ENCODE peak calls at places on chromosome 9, in ten cellular contexts. One of them, this sample, is unnamed.

GRCh38 chr9:98777618-98778017 is 18.7 kb downstream of the ANKS6 start:
- DNase-seq in SHP77 treated with DMSO at 0.1 percent for 48 hours: no peak
- DNase-seq in activated CD8-positive, alpha-beta memory T cell treated with anti-CD3 and anti-CD28 coated beads for 48 hours: no peak
- DNase-seq in activated CD4-positive, alpha-beta memory T cell treated with anti-CD3 and anti-CD28 coated beads, Interleukin-2, amount 10 ng/mL, durations not matched to agents 7 days and 5 days: no peak
- DNase-seq in AG04450: no peak
- DNase-seq in stimulated activated CD4-positive, alpha-beta T cell treated with anti-CD3 and anti-CD28 coated beads, Interleukin-12 subunit alpha, Interleukin-12 subunit beta, amount 100 ng/mL, for 24 hours: no peak
- DNase-seq in stimulated activated effector memory CD8-positive, alpha-beta T cell treated with anti-CD3 and anti-CD28 coated beads, Interleukin-12 subunit alpha, Interleukin-12 subunit beta, amount 100 ng/mL, for 72 hours: no peak
- DNase-seq in HTR-8/SVneo: no peak
- DNase-seq in astrocyte of the spinal cord: no peak
- DNase-seq in epithelial cell of esophagus: no peak
- DNase-seq in this sample: no peak

GRCh38 chr9:131405858-131406566 is 12.1 kb downstream of the PRRC2B start:
- DNase-seq in epithelial cell of esophagus: no peak
- DNase-seq in stimulated activated CD4-positive, alpha-beta T cell treated with anti-CD3 and anti-CD28 coated beads, Interleukin-12 subunit alpha, Interleukin-12 subunit beta, amount 100 ng/mL, for 24 hours: no peak
- DNase-seq in SHP77 treated with DMSO at 0.1 percent for 48 hours: no peak
- DNase-seq in AG04450: no peak
- DNase-seq in HTR-8/SVneo: no peak
- DNase-seq in activated CD4-positive, alpha-beta memory T cell treated with anti-CD3 and anti-CD28 coated beads, Interleukin-2, amount 10 ng/mL, durations not matched to agents 7 days and 5 days: no peak
- DNase-seq in activated CD8-positive, alpha-beta memory T cell treated with anti-CD3 and anti-CD28 coated beads for 48 hours: no peak
- DNase-seq in stimulated activated effector memory CD8-positive, alpha-beta T cell treated with anti-CD3 and anti-CD28 coated beads, Interleukin-12 subunit alpha, Interleukin-12 subunit beta, amount 100 ng/mL, for 72 hours: no peak
- DNase-seq in astrocyte of the spinal cord: no peak
- DNase-seq in this sample: no peak

GRCh38 chr9:136840140-136840876 is 2.0 kb upstream of the AJM1 start:
- DNase-seq in astrocyte of the spinal cord: no peak
- DNase-seq in AG04450: no peak
- DNase-seq in activated CD8-positive, alpha-beta memory T cell treated with anti-CD3 and anti-CD28 coated beads for 48 hours: no peak
- DNase-seq in epithelial cell of esophagus: no peak
- DNase-seq in activated CD4-positive, alpha-beta memory T cell treated with anti-CD3 and anti-CD28 coated beads, Interleukin-2, amount 10 ng/mL, durations not matched to agents 7 days and 5 days: no peak
- DNase-seq in SHP77 treated with DMSO at 0.1 percent for 48 hours: peak
- DNase-seq in stimulated activated effector memory CD8-positive, alpha-beta T cell treated with anti-CD3 and anti-CD28 coated beads, Interleukin-12 subunit alpha, Interleukin-12 subunit beta, amount 100 ng/mL, for 72 hours: no peak
- DNase-seq in HTR-8/SVneo: no peak
- DNase-seq in stimulated activated CD4-positive, alpha-beta T cell treated with anti-CD3 and anti-CD28 coated beads, Interleukin-12 subunit alpha, Interleukin-12 subunit beta, amount 100 ng/mL, for 24 hours: no peak
- DNase-seq in this sample: no peak

GRCh38 chr9:98120476-98120875 is 1.5 kb upstream of the TRIM14 start:
- DNase-seq in HTR-8/SVneo: no peak
- DNase-seq in SHP77 treated with DMSO at 0.1 percent for 48 hours: no peak
- DNase-seq in stimulated activated CD4-positive, alpha-beta T cell treated with anti-CD3 and anti-CD28 coated beads, Interleukin-12 subunit alpha, Interleukin-12 subunit beta, amount 100 ng/mL, for 24 hours: no peak
- DNase-seq in activated CD8-positive, alpha-beta memory T cell treated with anti-CD3 and anti-CD28 coated beads for 48 hours: no peak
- DNase-seq in AG04450: no peak
- DNase-seq in stimulated activated effector memory CD8-positive, alpha-beta T cell treated with anti-CD3 and anti-CD28 coated beads, Interleukin-12 subunit alpha, Interleukin-12 subunit beta, amount 100 ng/mL, for 72 hours: no peak
- DNase-seq in epithelial cell of esophagus: no peak
- DNase-seq in activated CD4-positive, alpha-beta memory T cell treated with anti-CD3 and anti-CD28 coated beads, Interleukin-2, amount 10 ng/mL, durations not matched to agents 7 days and 5 days: no peak
- DNase-seq in astrocyte of the spinal cord: no peak
- DNase-seq in this sample: no peak

GRCh38 chr9:22742401-22742800 is 295.8 kb downstream of the DMRTA1 start:
- DNase-seq in stimulated activated CD4-positive, alpha-beta T cell treated with anti-CD3 and anti-CD28 coated beads, Interleukin-12 subunit alpha, Interleukin-12 subunit beta, amount 100 ng/mL, for 24 hours: no peak
- DNase-seq in activated CD4-positive, alpha-beta memory T cell treated with anti-CD3 and anti-CD28 coated beads, Interleukin-2, amount 10 ng/mL, durations not matched to agents 7 days and 5 days: no peak
- DNase-seq in activated CD8-positive, alpha-beta memory T cell treated with anti-CD3 and anti-CD28 coated beads for 48 hours: no peak
- DNase-seq in HTR-8/SVneo: no peak
- DNase-seq in AG04450: no peak
- DNase-seq in stimulated activated effector memory CD8-positive, alpha-beta T cell treated with anti-CD3 and anti-CD28 coated beads, Interleukin-12 subunit alpha, Interleukin-12 subunit beta, amount 100 ng/mL, for 72 hours: no peak
- DNase-seq in astrocyte of the spinal cord: no peak
- DNase-seq in SHP77 treated with DMSO at 0.1 percent for 48 hours: no peak
- DNase-seq in epithelial cell of esophagus: no peak
- DNase-seq in this sample: no peak

GRCh38 chr9:120892748-120893584 is 16.0 kb upstream of the PHF19 start:
- DNase-seq in astrocyte of the spinal cord: peak
- DNase-seq in AG04450: peak
- DNase-seq in stimulated activated effector memory CD8-positive, alpha-beta T cell treated with anti-CD3 and anti-CD28 coated beads, Interleukin-12 subunit alpha, Interleukin-12 subunit beta, amount 100 ng/mL, for 72 hours: peak
- DNase-seq in stimulated activated CD4-positive, alpha-beta T cell treated with anti-CD3 and anti-CD28 coated beads, Interleukin-12 subunit alpha, Interleukin-12 subunit beta, amount 100 ng/mL, for 24 hours: no peak
- DNase-seq in epithelial cell of esophagus: peak
- DNase-seq in activated CD8-positive, alpha-beta memory T cell treated with anti-CD3 and anti-CD28 coated beads for 48 hours: no peak
- DNase-seq in HTR-8/SVneo: peak
- DNase-seq in activated CD4-positive, alpha-beta memory T cell treated with anti-CD3 and anti-CD28 coated beads, Interleukin-2, amount 10 ng/mL, durations not matched to agents 7 days and 5 days: peak
- DNase-seq in SHP77 treated with DMSO at 0.1 percent for 48 hours: peak
- DNase-seq in this sample: peak

GRCh38 chr9:35406183-35406959 is 83.5 kb upstream of the RUSC2 start:
- DNase-seq in activated CD4-positive, alpha-beta memory T cell treated with anti-CD3 and anti-CD28 coated beads, Interleukin-2, amount 10 ng/mL, durations not matched to agents 7 days and 5 days: no peak
- DNase-seq in activated CD8-positive, alpha-beta memory T cell treated with anti-CD3 and anti-CD28 coated beads for 48 hours: no peak
- DNase-seq in stimulated activated effector memory CD8-positive, alpha-beta T cell treated with anti-CD3 and anti-CD28 coated beads, Interleukin-12 subunit alpha, Interleukin-12 subunit beta, amount 100 ng/mL, for 72 hours: peak
- DNase-seq in stimulated activated CD4-positive, alpha-beta T cell treated with anti-CD3 and anti-CD28 coated beads, Interleukin-12 subunit alpha, Interleukin-12 subunit beta, amount 100 ng/mL, for 24 hours: no peak
- DNase-seq in astrocyte of the spinal cord: no peak
- DNase-seq in epithelial cell of esophagus: peak
- DNase-seq in HTR-8/SVneo: no peak
- DNase-seq in AG04450: no peak
- DNase-seq in SHP77 treated with DMSO at 0.1 percent for 48 hours: no peak
- DNase-seq in this sample: no peak

GRCh38 chr9:75063556-75064305 is 24.2 kb downstream of the NMRK1 start:
- DNase-seq in HTR-8/SVneo: no peak
- DNase-seq in AG04450: no peak
- DNase-seq in epithelial cell of esophagus: peak
- DNase-seq in astrocyte of the spinal cord: peak
- DNase-seq in stimulated activated effector memory CD8-positive, alpha-beta T cell treated with anti-CD3 and anti-CD28 coated beads, Interleukin-12 subunit alpha, Interleukin-12 subunit beta, amount 100 ng/mL, for 72 hours: no peak
- DNase-seq in stimulated activated CD4-positive, alpha-beta T cell treated with anti-CD3 and anti-CD28 coated beads, Interleukin-12 subunit alpha, Interleukin-12 subunit beta, amount 100 ng/mL, for 24 hours: no peak
- DNase-seq in SHP77 treated with DMSO at 0.1 percent for 48 hours: no peak
- DNase-seq in activated CD4-positive, alpha-beta memory T cell treated with anti-CD3 and anti-CD28 coated beads, Interleukin-2, amount 10 ng/mL, durations not matched to agents 7 days and 5 days: no peak
- DNase-seq in activated CD8-positive, alpha-beta memory T cell treated with anti-CD3 and anti-CD28 coated beads for 48 hours: no peak
- DNase-seq in this sample: no peak

GRCh38 chr9:123097709-123098459 is 64.4 kb downstream of the GPR21 start:
- DNase-seq in HTR-8/SVneo: no peak
- DNase-seq in astrocyte of the spinal cord: no peak
- DNase-seq in AG04450: no peak
- DNase-seq in epithelial cell of esophagus: no peak
- DNase-seq in activated CD8-positive, alpha-beta memory T cell treated with anti-CD3 and anti-CD28 coated beads for 48 hours: no peak
- DNase-seq in stimulated activated effector memory CD8-positive, alpha-beta T cell treated with anti-CD3 and anti-CD28 coated beads, Interleukin-12 subunit alpha, Interleukin-12 subunit beta, amount 100 ng/mL, for 72 hours: no peak
- DNase-seq in stimulated activated CD4-positive, alpha-beta T cell treated with anti-CD3 and anti-CD28 coated beads, Interleukin-12 subunit alpha, Interleukin-12 subunit beta, amount 100 ng/mL, for 24 hours: no peak
- DNase-seq in SHP77 treated with DMSO at 0.1 percent for 48 hours: no peak
- DNase-seq in activated CD4-positive, alpha-beta memory T cell treated with anti-CD3 and anti-CD28 coated beads, Interleukin-2, amount 10 ng/mL, durations not matched to agents 7 days and 5 days: no peak
- DNase-seq in this sample: no peak

GRCh38 chr9:38039090-38039906 is 29.7 kb downstream of the SHB start:
- DNase-seq in activated CD8-positive, alpha-beta memory T cell treated with anti-CD3 and anti-CD28 coated beads for 48 hours: no peak
- DNase-seq in astrocyte of the spinal cord: peak
- DNase-seq in epithelial cell of esophagus: no peak
- DNase-seq in activated CD4-positive, alpha-beta memory T cell treated with anti-CD3 and anti-CD28 coated beads, Interleukin-2, amount 10 ng/mL, durations not matched to agents 7 days and 5 days: no peak
- DNase-seq in SHP77 treated with DMSO at 0.1 percent for 48 hours: no peak
- DNase-seq in stimulated activated CD4-positive, alpha-beta T cell treated with anti-CD3 and anti-CD28 coated beads, Interleukin-12 subunit alpha, Interleukin-12 subunit beta, amount 100 ng/mL, for 24 hours: no peak
- DNase-seq in HTR-8/SVneo: no peak
- DNase-seq in AG04450: no peak
- DNase-seq in stimulated activated effector memory CD8-positive, alpha-beta T cell treated with anti-CD3 and anti-CD28 coated beads, Interleukin-12 subunit alpha, Interleukin-12 subunit beta, amount 100 ng/mL, for 72 hours: no peak
- DNase-seq in this sample: peak

GRCh38 chr9:112755675-112756074 is 5.1 kb downstream of the SNX30 start:
- DNase-seq in HTR-8/SVneo: no peak
- DNase-seq in epithelial cell of esophagus: no peak
- DNase-seq in stimulated activated effector memory CD8-positive, alpha-beta T cell treated with anti-CD3 and anti-CD28 coated beads, Interleukin-12 subunit alpha, Interleukin-12 subunit beta, amount 100 ng/mL, for 72 hours: no peak
- DNase-seq in AG04450: no peak
- DNase-seq in activated CD4-positive, alpha-beta memory T cell treated with anti-CD3 and anti-CD28 coated beads, Interleukin-2, amount 10 ng/mL, durations not matched to agents 7 days and 5 days: no peak
- DNase-seq in astrocyte of the spinal cord: no peak
- DNase-seq in activated CD8-positive, alpha-beta memory T cell treated with anti-CD3 and anti-CD28 coated beads for 48 hours: no peak
- DNase-seq in stimulated activated CD4-positive, alpha-beta T cell treated with anti-CD3 and anti-CD28 coated beads, Interleukin-12 subunit alpha, Interleukin-12 subunit beta, amount 100 ng/mL, for 24 hours: no peak
- DNase-seq in SHP77 treated with DMSO at 0.1 percent for 48 hours: no peak
- DNase-seq in this sample: peak

GRCh38 chr9:87601175-87601574 is 103.5 kb downstream of the DAPK1 start:
- DNase-seq in HTR-8/SVneo: no peak
- DNase-seq in AG04450: no peak
- DNase-seq in stimulated activated effector memory CD8-positive, alpha-beta T cell treated with anti-CD3 and anti-CD28 coated beads, Interleukin-12 subunit alpha, Interleukin-12 subunit beta, amount 100 ng/mL, for 72 hours: no peak
- DNase-seq in activated CD4-positive, alpha-beta memory T cell treated with anti-CD3 and anti-CD28 coated beads, Interleukin-2, amount 10 ng/mL, durations not matched to agents 7 days and 5 days: no peak
- DNase-seq in activated CD8-positive, alpha-beta memory T cell treated with anti-CD3 and anti-CD28 coated beads for 48 hours: no peak
- DNase-seq in astrocyte of the spinal cord: no peak
- DNase-seq in SHP77 treated with DMSO at 0.1 percent for 48 hours: no peak
- DNase-seq in stimulated activated CD4-positive, alpha-beta T cell treated with anti-CD3 and anti-CD28 coated beads, Interleukin-12 subunit alpha, Interleukin-12 subunit beta, amount 100 ng/mL, for 24 hours: no peak
- DNase-seq in epithelial cell of esophagus: peak
- DNase-seq in this sample: no peak

GRCh38 chr9:98906273-98907040 is 37.2 kb upstream of the COL15A1 start:
- DNase-seq in activated CD4-positive, alpha-beta memory T cell treated with anti-CD3 and anti-CD28 coated beads, Interleukin-2, amount 10 ng/mL, durations not matched to agents 7 days and 5 days: no peak
- DNase-seq in epithelial cell of esophagus: no peak
- DNase-seq in stimulated activated effector memory CD8-positive, alpha-beta T cell treated with anti-CD3 and anti-CD28 coated beads, Interleukin-12 subunit alpha, Interleukin-12 subunit beta, amount 100 ng/mL, for 72 hours: no peak
- DNase-seq in activated CD8-positive, alpha-beta memory T cell treated with anti-CD3 and anti-CD28 coated beads for 48 hours: no peak
- DNase-seq in AG04450: no peak
- DNase-seq in stimulated activated CD4-positive, alpha-beta T cell treated with anti-CD3 and anti-CD28 coated beads, Interleukin-12 subunit alpha, Interleukin-12 subunit beta, amount 100 ng/mL, for 24 hours: no peak
- DNase-seq in SHP77 treated with DMSO at 0.1 percent for 48 hours: no peak
- DNase-seq in HTR-8/SVneo: no peak
- DNase-seq in astrocyte of the spinal cord: no peak
- DNase-seq in this sample: peak

GRCh38 chr9:120612218-120612617 is 32.3 kb upstream of the CDK5RAP2 start:
- DNase-seq in epithelial cell of esophagus: peak
- DNase-seq in astrocyte of the spinal cord: no peak
- DNase-seq in HTR-8/SVneo: no peak
- DNase-seq in stimulated activated CD4-positive, alpha-beta T cell treated with anti-CD3 and anti-CD28 coated beads, Interleukin-12 subunit alpha, Interleukin-12 subunit beta, amount 100 ng/mL, for 24 hours: no peak
- DNase-seq in stimulated activated effector memory CD8-positive, alpha-beta T cell treated with anti-CD3 and anti-CD28 coated beads, Interleukin-12 subunit alpha, Interleukin-12 subunit beta, amount 100 ng/mL, for 72 hours: no peak
- DNase-seq in AG04450: no peak
- DNase-seq in SHP77 treated with DMSO at 0.1 percent for 48 hours: no peak
- DNase-seq in activated CD8-positive, alpha-beta memory T cell treated with anti-CD3 and anti-CD28 coated beads for 48 hours: no peak
- DNase-seq in activated CD4-positive, alpha-beta memory T cell treated with anti-CD3 and anti-CD28 coated beads, Interleukin-2, amount 10 ng/mL, durations not matched to agents 7 days and 5 days: no peak
- DNase-seq in this sample: no peak

GRCh38 chr9:81393985-81394811 is 295.1 kb downstream of the TLE1 start:
- DNase-seq in SHP77 treated with DMSO at 0.1 percent for 48 hours: no peak
- DNase-seq in stimulated activated CD4-positive, alpha-beta T cell treated with anti-CD3 and anti-CD28 coated beads, Interleukin-12 subunit alpha, Interleukin-12 subunit beta, amount 100 ng/mL, for 24 hours: no peak
- DNase-seq in epithelial cell of esophagus: no peak
- DNase-seq in activated CD8-positive, alpha-beta memory T cell treated with anti-CD3 and anti-CD28 coated beads for 48 hours: no peak
- DNase-seq in activated CD4-positive, alpha-beta memory T cell treated with anti-CD3 and anti-CD28 coated beads, Interleukin-2, amount 10 ng/mL, durations not matched to agents 7 days and 5 days: no peak
- DNase-seq in AG04450: no peak
- DNase-seq in astrocyte of the spinal cord: no peak
- DNase-seq in stimulated activated effector memory CD8-positive, alpha-beta T cell treated with anti-CD3 and anti-CD28 coated beads, Interleukin-12 subunit alpha, Interleukin-12 subunit beta, amount 100 ng/mL, for 72 hours: no peak
- DNase-seq in HTR-8/SVneo: no peak
- DNase-seq in this sample: peak

GRCh38 chr9:88775559-88775958 is 215.7 kb upstream of the S1PR3 start:
- DNase-seq in activated CD8-positive, alpha-beta memory T cell treated with anti-CD3 and anti-CD28 coated beads for 48 hours: no peak
- DNase-seq in epithelial cell of esophagus: peak
- DNase-seq in HTR-8/SVneo: no peak
- DNase-seq in astrocyte of the spinal cord: peak
- DNase-seq in AG04450: no peak
- DNase-seq in activated CD4-positive, alpha-beta memory T cell treated with anti-CD3 and anti-CD28 coated beads, Interleukin-2, amount 10 ng/mL, durations not matched to agents 7 days and 5 days: no peak
- DNase-seq in SHP77 treated with DMSO at 0.1 percent for 48 hours: no peak
- DNase-seq in stimulated activated CD4-positive, alpha-beta T cell treated with anti-CD3 and anti-CD28 coated beads, Interleukin-12 subunit alpha, Interleukin-12 subunit beta, amount 100 ng/mL, for 24 hours: no peak
- DNase-seq in stimulated activated effector memory CD8-positive, alpha-beta T cell treated with anti-CD3 and anti-CD28 coated beads, Interleukin-12 subunit alpha, Interleukin-12 subunit beta, amount 100 ng/mL, for 72 hours: no peak
- DNase-seq in this sample: no peak

GRCh38 chr9:134141906-134142305 is 6.0 kb downstream of the WDR5 start:
- DNase-seq in activated CD8-positive, alpha-beta memory T cell treated with anti-CD3 and anti-CD28 coated beads for 48 hours: no peak
- DNase-seq in stimulated activated effector memory CD8-positive, alpha-beta T cell treated with anti-CD3 and anti-CD28 coated beads, Interleukin-12 subunit alpha, Interleukin-12 subunit beta, amount 100 ng/mL, for 72 hours: no peak
- DNase-seq in astrocyte of the spinal cord: no peak
- DNase-seq in AG04450: no peak
- DNase-seq in HTR-8/SVneo: no peak
- DNase-seq in epithelial cell of esophagus: no peak
- DNase-seq in SHP77 treated with DMSO at 0.1 percent for 48 hours: no peak
- DNase-seq in stimulated activated CD4-positive, alpha-beta T cell treated with anti-CD3 and anti-CD28 coated beads, Interleukin-12 subunit alpha, Interleukin-12 subunit beta, amount 100 ng/mL, for 24 hours: no peak
- DNase-seq in activated CD4-positive, alpha-beta memory T cell treated with anti-CD3 and anti-CD28 coated beads, Interleukin-2, amount 10 ng/mL, durations not matched to agents 7 days and 5 days: no peak
- DNase-seq in this sample: no peak

GRCh38 chr9:131348631-131349521 is 45.0 kb upstream of the PRRC2B start:
- DNase-seq in astrocyte of the spinal cord: no peak
- DNase-seq in stimulated activated effector memory CD8-positive, alpha-beta T cell treated with anti-CD3 and anti-CD28 coated beads, Interleukin-12 subunit alpha, Interleukin-12 subunit beta, amount 100 ng/mL, for 72 hours: no peak
- DNase-seq in activated CD8-positive, alpha-beta memory T cell treated with anti-CD3 and anti-CD28 coated beads for 48 hours: no peak
- DNase-seq in AG04450: no peak
- DNase-seq in stimulated activated CD4-positive, alpha-beta T cell treated with anti-CD3 and anti-CD28 coated beads, Interleukin-12 subunit alpha, Interleukin-12 subunit beta, amount 100 ng/mL, for 24 hours: no peak
- DNase-seq in activated CD4-positive, alpha-beta memory T cell treated with anti-CD3 and anti-CD28 coated beads, Interleukin-2, amount 10 ng/mL, durations not matched to agents 7 days and 5 days: no peak
- DNase-seq in epithelial cell of esophagus: no peak
- DNase-seq in SHP77 treated with DMSO at 0.1 percent for 48 hours: no peak
- DNase-seq in HTR-8/SVneo: no peak
- DNase-seq in this sample: no peak

GRCh38 chr9:81318571-81318970 is 370.8 kb downstream of the TLE1 start:
- DNase-seq in SHP77 treated with DMSO at 0.1 percent for 48 hours: no peak
- DNase-seq in stimulated activated effector memory CD8-positive, alpha-beta T cell treated with anti-CD3 and anti-CD28 coated beads, Interleukin-12 subunit alpha, Interleukin-12 subunit beta, amount 100 ng/mL, for 72 hours: no peak
- DNase-seq in activated CD4-positive, alpha-beta memory T cell treated with anti-CD3 and anti-CD28 coated beads, Interleukin-2, amount 10 ng/mL, durations not matched to agents 7 days and 5 days: no peak
- DNase-seq in HTR-8/SVneo: peak
- DNase-seq in AG04450: peak
- DNase-seq in activated CD8-positive, alpha-beta memory T cell treated with anti-CD3 and anti-CD28 coated beads for 48 hours: no peak
- DNase-seq in astrocyte of the spinal cord: peak
- DNase-seq in stimulated activated CD4-positive, alpha-beta T cell treated with anti-CD3 and anti-CD28 coated beads, Interleukin-12 subunit alpha, Interleukin-12 subunit beta, amount 100 ng/mL, for 24 hours: no peak
- DNase-seq in epithelial cell of esophagus: peak
- DNase-seq in this sample: peak

GRCh38 chr9:120941046-120941770 is 14.6 kb upstream of the TRAF1 start:
- DNase-seq in stimulated activated effector memory CD8-positive, alpha-beta T cell treated with anti-CD3 and anti-CD28 coated beads, Interleukin-12 subunit alpha, Interleukin-12 subunit beta, amount 100 ng/mL, for 72 hours: no peak
- DNase-seq in stimulated activated CD4-positive, alpha-beta T cell treated with anti-CD3 and anti-CD28 coated beads, Interleukin-12 subunit alpha, Interleukin-12 subunit beta, amount 100 ng/mL, for 24 hours: no peak
- DNase-seq in AG04450: no peak
- DNase-seq in epithelial cell of esophagus: peak
- DNase-seq in activated CD4-positive, alpha-beta memory T cell treated with anti-CD3 and anti-CD28 coated beads, Interleukin-2, amount 10 ng/mL, durations not matched to agents 7 days and 5 days: no peak
- DNase-seq in HTR-8/SVneo: no peak
- DNase-seq in astrocyte of the spinal cord: no peak
- DNase-seq in SHP77 treated with DMSO at 0.1 percent for 48 hours: no peak
- DNase-seq in activated CD8-positive, alpha-beta memory T cell treated with anti-CD3 and anti-CD28 coated beads for 48 hours: no peak
- DNase-seq in this sample: peak

GRCh38 chr9:79801459-79801858 is 229.7 kb downstream of the TLE4 start:
- DNase-seq in activated CD8-positive, alpha-beta memory T cell treated with anti-CD3 and anti-CD28 coated beads for 48 hours: no peak
- DNase-seq in activated CD4-positive, alpha-beta memory T cell treated with anti-CD3 and anti-CD28 coated beads, Interleukin-2, amount 10 ng/mL, durations not matched to agents 7 days and 5 days: no peak
- DNase-seq in AG04450: no peak
- DNase-seq in stimulated activated CD4-positive, alpha-beta T cell treated with anti-CD3 and anti-CD28 coated beads, Interleukin-12 subunit alpha, Interleukin-12 subunit beta, amount 100 ng/mL, for 24 hours: no peak
- DNase-seq in astrocyte of the spinal cord: no peak
- DNase-seq in SHP77 treated with DMSO at 0.1 percent for 48 hours: no peak
- DNase-seq in HTR-8/SVneo: no peak
- DNase-seq in stimulated activated effector memory CD8-positive, alpha-beta T cell treated with anti-CD3 and anti-CD28 coated beads, Interleukin-12 subunit alpha, Interleukin-12 subunit beta, amount 100 ng/mL, for 72 hours: no peak
- DNase-seq in epithelial cell of esophagus: no peak
- DNase-seq in this sample: no peak

GRCh38 chr9:135067091-135067710 is 20.3 kb upstream of the OLFM1 start:
- DNase-seq in stimulated activated effector memory CD8-positive, alpha-beta T cell treated with anti-CD3 and anti-CD28 coated beads, Interleukin-12 subunit alpha, Interleukin-12 subunit beta, amount 100 ng/mL, for 72 hours: no peak
- DNase-seq in AG04450: no peak
- DNase-seq in epithelial cell of esophagus: no peak
- DNase-seq in SHP77 treated with DMSO at 0.1 percent for 48 hours: no peak
- DNase-seq in activated CD4-positive, alpha-beta memory T cell treated with anti-CD3 and anti-CD28 coated beads, Interleukin-2, amount 10 ng/mL, durations not matched to agents 7 days and 5 days: no peak
- DNase-seq in HTR-8/SVneo: no peak
- DNase-seq in stimulated activated CD4-positive, alpha-beta T cell treated with anti-CD3 and anti-CD28 coated beads, Interleukin-12 subunit alpha, Interleukin-12 subunit beta, amount 100 ng/mL, for 24 hours: no peak
- DNase-seq in activated CD8-positive, alpha-beta memory T cell treated with anti-CD3 and anti-CD28 coated beads for 48 hours: no peak
- DNase-seq in astrocyte of the spinal cord: no peak
- DNase-seq in this sample: no peak

GRCh38 chr9:77003366-77003765 is 16.1 kb upstream of the FOXB2 start:
- DNase-seq in AG04450: no peak
- DNase-seq in epithelial cell of esophagus: no peak
- DNase-seq in HTR-8/SVneo: no peak
- DNase-seq in SHP77 treated with DMSO at 0.1 percent for 48 hours: no peak
- DNase-seq in stimulated activated CD4-positive, alpha-beta T cell treated with anti-CD3 and anti-CD28 coated beads, Interleukin-12 subunit alpha, Interleukin-12 subunit beta, amount 100 ng/mL, for 24 hours: no peak
- DNase-seq in astrocyte of the spinal cord: no peak
- DNase-seq in stimulated activated effector memory CD8-positive, alpha-beta T cell treated with anti-CD3 and anti-CD28 coated beads, Interleukin-12 subunit alpha, Interleukin-12 subunit beta, amount 100 ng/mL, for 72 hours: no peak
- DNase-seq in activated CD8-positive, alpha-beta memory T cell treated with anti-CD3 and anti-CD28 coated beads for 48 hours: no peak
- DNase-seq in activated CD4-positive, alpha-beta memory T cell treated with anti-CD3 and anti-CD28 coated beads, Interleukin-2, amount 10 ng/mL, durations not matched to agents 7 days and 5 days: no peak
- DNase-seq in this sample: no peak

GRCh38 chr9:89243296-89244061 is 64.9 kb upstream of the SHC3 start:
- DNase-seq in SHP77 treated with DMSO at 0.1 percent for 48 hours: no peak
- DNase-seq in epithelial cell of esophagus: no peak
- DNase-seq in stimulated activated effector memory CD8-positive, alpha-beta T cell treated with anti-CD3 and anti-CD28 coated beads, Interleukin-12 subunit alpha, Interleukin-12 subunit beta, amount 100 ng/mL, for 72 hours: no peak
- DNase-seq in activated CD4-positive, alpha-beta memory T cell treated with anti-CD3 and anti-CD28 coated beads, Interleukin-2, amount 10 ng/mL, durations not matched to agents 7 days and 5 days: no peak
- DNase-seq in astrocyte of the spinal cord: no peak
- DNase-seq in HTR-8/SVneo: no peak
- DNase-seq in stimulated activated CD4-positive, alpha-beta T cell treated with anti-CD3 and anti-CD28 coated beads, Interleukin-12 subunit alpha, Interleukin-12 subunit beta, amount 100 ng/mL, for 24 hours: no peak
- DNase-seq in AG04450: no peak
- DNase-seq in activated CD8-positive, alpha-beta memory T cell treated with anti-CD3 and anti-CD28 coated beads for 48 hours: no peak
- DNase-seq in this sample: no peak

GRCh38 chr9:105065119-105066088 is 137.4 kb upstream of the ABCA1 start:
- DNase-seq in AG04450: no peak
- DNase-seq in astrocyte of the spinal cord: no peak
- DNase-seq in HTR-8/SVneo: no peak
- DNase-seq in SHP77 treated with DMSO at 0.1 percent for 48 hours: no peak
- DNase-seq in epithelial cell of esophagus: no peak
- DNase-seq in stimulated activated effector memory CD8-positive, alpha-beta T cell treated with anti-CD3 and anti-CD28 coated beads, Interleukin-12 subunit alpha, Interleukin-12 subunit beta, amount 100 ng/mL, for 72 hours: no peak
- DNase-seq in activated CD4-positive, alpha-beta memory T cell treated with anti-CD3 and anti-CD28 coated beads, Interleukin-2, amount 10 ng/mL, durations not matched to agents 7 days and 5 days: no peak
- DNase-seq in activated CD8-positive, alpha-beta memory T cell treated with anti-CD3 and anti-CD28 coated beads for 48 hours: no peak
- DNase-seq in stimulated activated CD4-positive, alpha-beta T cell treated with anti-CD3 and anti-CD28 coated beads, Interleukin-12 subunit alpha, Interleukin-12 subunit beta, amount 100 ng/mL, for 24 hours: no peak
- DNase-seq in this sample: no peak

GRCh38 chr9:126536131-126536530 is 77.6 kb upstream of the LMX1B start:
- DNase-seq in astrocyte of the spinal cord: no peak
- DNase-seq in HTR-8/SVneo: no peak
- DNase-seq in AG04450: no peak
- DNase-seq in SHP77 treated with DMSO at 0.1 percent for 48 hours: no peak
- DNase-seq in activated CD8-positive, alpha-beta memory T cell treated with anti-CD3 and anti-CD28 coated beads for 48 hours: no peak
- DNase-seq in activated CD4-positive, alpha-beta memory T cell treated with anti-CD3 and anti-CD28 coated beads, Interleukin-2, amount 10 ng/mL, durations not matched to agents 7 days and 5 days: no peak
- DNase-seq in stimulated activated effector memory CD8-positive, alpha-beta T cell treated with anti-CD3 and anti-CD28 coated beads, Interleukin-12 subunit alpha, Interleukin-12 subunit beta, amount 100 ng/mL, for 72 hours: no peak
- DNase-seq in epithelial cell of esophagus: no peak
- DNase-seq in stimulated activated CD4-positive, alpha-beta T cell treated with anti-CD3 and anti-CD28 coated beads, Interleukin-12 subunit alpha, Interleukin-12 subunit beta, amount 100 ng/mL, for 24 hours: no peak
- DNase-seq in this sample: no peak

GRCh38 chr9:111925017-111925770 is 28.6 kb downstream of the UGCG start:
- DNase-seq in stimulated activated CD4-positive, alpha-beta T cell treated with anti-CD3 and anti-CD28 coated beads, Interleukin-12 subunit alpha, Interleukin-12 subunit beta, amount 100 ng/mL, for 24 hours: no peak
- DNase-seq in SHP77 treated with DMSO at 0.1 percent for 48 hours: no peak
- DNase-seq in activated CD4-positive, alpha-beta memory T cell treated with anti-CD3 and anti-CD28 coated beads, Interleukin-2, amount 10 ng/mL, durations not matched to agents 7 days and 5 days: no peak
- DNase-seq in astrocyte of the spinal cord: no peak
- DNase-seq in HTR-8/SVneo: no peak
- DNase-seq in epithelial cell of esophagus: no peak
- DNase-seq in stimulated activated effector memory CD8-positive, alpha-beta T cell treated with anti-CD3 and anti-CD28 coated beads, Interleukin-12 subunit alpha, Interleukin-12 subunit beta, amount 100 ng/mL, for 72 hours: no peak
- DNase-seq in AG04450: no peak
- DNase-seq in activated CD8-positive, alpha-beta memory T cell treated with anti-CD3 and anti-CD28 coated beads for 48 hours: no peak
- DNase-seq in this sample: no peak

This sample was measured in fibroblast of the aortic adventitia.